ENCODE peak calls at places on chromosomes 11 and 22, in six cellular contexts. L is A549, R is Right ventricle myocardium inferior, T is NCI-H1105, O is Ammon's horn, Z is frontal cortex. F is an unnamed sample.

GRCh38 chr11:109795234-109795633 is 298.0 kb upstream of the ZC3H12C start:
- DNase-seq in T (no peak), Z (no peak), L (peak), O (no peak), R (no peak), F (no peak)

GRCh38 chr11:45022294-45023064 is 71.8 kb upstream of the TP53I11 start:
- DNase-seq in R (no peak), T (no peak), Z (no peak), O (no peak), L (no peak), F (no peak)

GRCh38 chr11:82899191-82899820 is 924 bp downstream of the PRCP start:
- DNase-seq in L (no peak), T (no peak), Z (no peak), R (no peak), O (peak), F (no peak)

GRCh38 chr11:78385205-78385604 is 32.4 kb downstream of the GAB2 start:
- DNase-seq in T (no peak), Z (no peak), O (no peak), L (no peak), R (no peak), F (no peak)

GRCh38 chr11:99268895-99269294 is 248.1 kb downstream of the CNTN5 start:
- DNase-seq in L (no peak), O (no peak), R (no peak), Z (no peak), T (peak), F (no peak)

GRCh38 chr11:3043315-3043871 is 13.8 kb downstream of the CARS1 start:
- DNase-seq in L (no peak), T (no peak), O (peak), Z (no peak), R (peak), F (no peak)

GRCh38 chr11:125483592-125483991 is 12.5 kb downstream of the FEZ1 start:
- DNase-seq in Z (no peak), L (no peak), R (no peak), T (no peak), O (no peak), F (no peak)

GRCh38 chr11:118434123-118434552 is 2.2 kb upstream of the KMT2A start:
- DNase-seq in R (no peak), L (no peak), O (no peak), T (no peak), Z (peak), F (no peak)

GRCh38 chr11:7595016-7595869 is 78.1 kb downstream of the CYB5R2 start:
- DNase-seq in Z (no peak), O (no peak), L (no peak), R (no peak), T (no peak), F (no peak)

GRCh38 chr22:26517429-26517828 is 5.2 kb upstream of the TFIP11 start:
- DNase-seq in Z (no peak), T (no peak), O (no peak), L (no peak), R (no peak), F (no peak)

GRCh38 chr11:64413417-64413816 is 54.5 kb downstream of the RPS6KA4 start:
- DNase-seq in T (no peak), O (no peak), Z (no peak), R (no peak), L (no peak), F (no peak)

GRCh38 chr11:33907419-33907818 is 15.5 kb upstream of the LMO2 start:
- DNase-seq in L (no peak), O (no peak), T (no peak), Z (no peak), R (no peak), F (no peak)

GRCh38 chr11:42762348-42762747 is 549.4 kb upstream of the API5 start:
- DNase-seq in T (no peak), L (no peak), R (no peak), Z (no peak), O (no peak), F (no peak)

GRCh38 chr11:134449713-134450112 is 37.7 kb upstream of the B3GAT1 start:
- DNase-seq in T (peak), Z (no peak), O (no peak), R (no peak), L (no peak), F (no peak)

GRCh38 chr11:6646631-6647281 is 8.9 kb downstream of the DCHS1 start:
- DNase-seq in O (no peak), T (no peak), Z (no peak), R (peak), L (no peak), F (no peak)

GRCh38 chr11:55707029-55707428 is 45.0 kb downstream of the OR4C6 start:
- DNase-seq in L (peak), R (no peak), T (peak), O (peak), Z (peak), F (no peak)

GRCh38 chr11:20397281-20397680 is 9.8 kb downstream of the PRMT3 start:
- DNase-seq in Z (peak), L (peak), R (no peak), O (peak), T (peak), F (no peak)

GRCh38 chr11:36447947-36448346 is 62.1 kb downstream of the TRAF6 start:
- DNase-seq in T (peak), Z (no peak), R (no peak), L (no peak), O (no peak), F (no peak)

GRCh38 chr11:28461338-28461737 is 353.1 kb downstream of the METTL15 start:
- DNase-seq in Z (no peak), L (no peak), T (no peak), R (no peak), O (no peak), F (no peak)

GRCh38 chr11:111983187-111983986 is 41.8 kb upstream of the DLAT start:
- DNase-seq in Z (no peak), T (no peak), L (peak), O (peak), R (no peak), F (no peak)

GRCh38 chr11:112776834-112777793 is 184.1 kb upstream of the NCAM1 start:
- DNase-seq in T (no peak), O (no peak), Z (no peak), R (no peak), L (no peak), F (no peak)

GRCh38 chr22:17106785-17107546 is 14.2 kb downstream of the TMEM121B start:
- DNase-seq in T (no peak), O (peak), R (no peak), Z (no peak), L (no peak), F (peak)

GRCh38 chr11:81255905-81256304 is 1477.8 kb downstream of the FAM181B start:
- DNase-seq in R (no peak), L (no peak), O (no peak), Z (no peak), T (no peak), F (no peak)

GRCh38 chr11:60343094-60343704 is 16.1 kb downstream of the MS4A6E start:
- DNase-seq in L (peak), T (no peak), R (no peak), O (no peak), Z (no peak), F (no peak)

GRCh38 chr11:121443688-121444275 is 8.3 kb upstream of the SORL1 start:
- DNase-seq in L (no peak), O (no peak), R (no peak), Z (no peak), T (no peak), F (no peak)

F was measured in activated CD8-positive, alpha-beta memory T cell treated with anti-CD3 and anti-CD28 coated beads, Interleukin-2, amount 50 U/mL, for 4 hours.